ENCODE peak calls at places on chromosome 21, in four cellular contexts. One of them, this sample, is unnamed. For H3K9me3, the result is how much of the 10 kb centered on the place peaks cover.

GRCh38 chr21:34115160-34115559 is 41.8 kb downstream of the MRPS6 start:
- DNase-seq in IMR-90: no peak
- DNase-seq in neuronal stem cell: no peak
- DNase-seq in H9: no peak
- DNase-seq in this sample: no peak

GRCh38 chr21:17359781-17360180 is 153.1 kb upstream of the CXADR start:
- DNase-seq in IMR-90: no peak
- DNase-seq in neuronal stem cell: no peak
- DNase-seq in H9: no peak
- DNase-seq in this sample: no peak

GRCh38 chr21:33051925-33052324 is 18.0 kb upstream of the OLIG1 start:
- DNase-seq in IMR-90: no peak
- DNase-seq in neuronal stem cell: no peak
- DNase-seq in H9: no peak
- DNase-seq in this sample: no peak

GRCh38 chr21:37153193-37153934 is 80.3 kb downstream of the TTC3 start:
- DNase-seq in IMR-90: peak
- DNase-seq in neuronal stem cell: no peak
- DNase-seq in H9: no peak
- DNase-seq in this sample: peak

GRCh38 chr21:17708541-17709265 is 96.0 kb upstream of the BTG3 start:
- DNase-seq in IMR-90: no peak
- DNase-seq in neuronal stem cell: no peak
- DNase-seq in H9: no peak
- DNase-seq in this sample: no peak

GRCh38 chr21:33412832-33413519 is 9.8 kb downstream of the IFNGR2 start:
- DNase-seq in IMR-90: no peak
- DNase-seq in neuronal stem cell: no peak
- DNase-seq in H9: peak
- DNase-seq in this sample: peak

GRCh38 chr21:17682924-17683323 is 70.2 kb upstream of the BTG3 start:
- DNase-seq in IMR-90: no peak
- DNase-seq in neuronal stem cell: no peak
- DNase-seq in H9: no peak
- DNase-seq in this sample: no peak

GRCh38 chr21:34994646-34995631 is 54.2 kb downstream of the RUNX1 start:
- DNase-seq in IMR-90: no peak
- DNase-seq in neuronal stem cell: no peak
- DNase-seq in H9: no peak
- DNase-seq in this sample: no peak

GRCh38 chr21:16113052-16113715 is 383.4 kb downstream of the USP25 start:
- DNase-seq in IMR-90: peak
- DNase-seq in neuronal stem cell: no peak
- DNase-seq in H9: no peak
- DNase-seq in this sample: peak

GRCh38 chr21:21807598-21807903 is 809.3 kb downstream of the NCAM2 start:
- DNase-seq in IMR-90: no peak
- DNase-seq in neuronal stem cell: no peak
- DNase-seq in H9: no peak
- DNase-seq in this sample: no peak

GRCh38 chr21:43590220-43590619 is 69.1 kb downstream of the HSF2BP start:
- DNase-seq in IMR-90: no peak
- DNase-seq in neuronal stem cell: no peak
- DNase-seq in H9: no peak
- DNase-seq in this sample: no peak

GRCh38 chr21:43588957-43589356 is 70.3 kb downstream of the HSF2BP start:
- DNase-seq in IMR-90: no peak
- DNase-seq in neuronal stem cell: no peak
- DNase-seq in H9: no peak
- DNase-seq in this sample: no peak

GRCh38 chr21:43585924-43586411 is 73.3 kb downstream of the HSF2BP start:
- DNase-seq in IMR-90: peak
- DNase-seq in neuronal stem cell: peak
- DNase-seq in H9: peak
- DNase-seq in this sample: peak

GRCh38 chr21:43585514-43585913 is 73.8 kb downstream of the HSF2BP start:
- DNase-seq in IMR-90: no peak
- DNase-seq in neuronal stem cell: no peak
- DNase-seq in H9: no peak
- DNase-seq in this sample: no peak
- H3K14ac ChIP-seq in IMR-90: no peak
- H3K14ac ChIP-seq in neuronal stem cell: no peak
- H3K14ac ChIP-seq in H9: no peak
- H3K14ac ChIP-seq in this sample: no peak

GRCh38 chr21:9758888-9759287 is 762.5 kb upstream of the TPTE start:
- DNase-seq in IMR-90: no peak
- DNase-seq in neuronal stem cell: no peak
- DNase-seq in H9: no peak
- DNase-seq in this sample: no peak

GRCh38 chr21:9759972-9760371 is 761.4 kb upstream of the TPTE start:
- DNase-seq in IMR-90: no peak
- DNase-seq in neuronal stem cell: no peak
- DNase-seq in H9: no peak
- DNase-seq in this sample: no peak

GRCh38 chr21:9760398-9761074 is 760.8 kb upstream of the TPTE start:
- DNase-seq in IMR-90: no peak
- DNase-seq in neuronal stem cell: no peak
- DNase-seq in H9: no peak
- DNase-seq in this sample: no peak

GRCh38 chr21:9763807-9764206 is 757.6 kb upstream of the TPTE start:
- DNase-seq in IMR-90: no peak
- DNase-seq in neuronal stem cell: no peak
- DNase-seq in H9: no peak
- DNase-seq in this sample: no peak

DNA sequence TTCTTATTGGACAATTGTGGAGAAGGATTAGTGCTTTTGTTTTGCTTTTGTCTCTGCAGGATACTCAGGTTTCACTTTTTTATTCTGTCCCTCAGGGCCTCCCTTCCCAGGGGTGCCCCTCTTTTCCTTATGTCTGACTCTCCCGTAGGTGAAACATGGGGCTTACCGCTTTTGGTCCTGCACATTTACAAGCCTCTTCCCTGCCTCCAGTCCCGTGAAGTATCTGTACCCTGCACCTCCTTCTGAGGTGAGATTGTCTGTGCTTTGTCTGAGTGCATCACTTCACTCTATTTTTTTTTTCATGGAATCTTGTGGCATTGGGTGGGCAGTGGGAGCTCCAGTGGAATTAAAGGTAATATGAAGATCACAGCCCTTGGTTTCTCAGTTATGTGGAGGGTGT is 758.1 kb upstream of the TPTE start:
- DNase-seq in IMR-90: no peak
- DNase-seq in neuronal stem cell: no peak
- DNase-seq in H9: no peak
- DNase-seq in this sample: no peak
- H3K9me3 ChIP-seq in IMR-90: under half
- H3K9me3 ChIP-seq in neuronal stem cell: under half
- H3K9me3 ChIP-seq in H9: half or more
- H3K9me3 ChIP-seq in this sample: under half

GRCh38 chr21:38439957-38440356 is 58.3 kb downstream of the ERG start:
- DNase-seq in IMR-90: no peak
- DNase-seq in neuronal stem cell: no peak
- DNase-seq in H9: no peak
- DNase-seq in this sample: no peak

GRCh38 chr21:38438476-38438893 is 59.8 kb downstream of the ERG start:
- DNase-seq in IMR-90: peak
- DNase-seq in neuronal stem cell: no peak
- DNase-seq in H9: no peak
- DNase-seq in this sample: peak

GRCh38 chr21:38441153-38441552 is 57.1 kb downstream of the ERG start:
- DNase-seq in IMR-90: no peak
- DNase-seq in neuronal stem cell: no peak
- DNase-seq in H9: no peak
- DNase-seq in this sample: no peak

GRCh38 chr21:38439336-38439900 is 58.9 kb downstream of the ERG start:
- DNase-seq in IMR-90: no peak
- DNase-seq in neuronal stem cell: no peak
- DNase-seq in H9: no peak
- DNase-seq in this sample: no peak

DNA sequence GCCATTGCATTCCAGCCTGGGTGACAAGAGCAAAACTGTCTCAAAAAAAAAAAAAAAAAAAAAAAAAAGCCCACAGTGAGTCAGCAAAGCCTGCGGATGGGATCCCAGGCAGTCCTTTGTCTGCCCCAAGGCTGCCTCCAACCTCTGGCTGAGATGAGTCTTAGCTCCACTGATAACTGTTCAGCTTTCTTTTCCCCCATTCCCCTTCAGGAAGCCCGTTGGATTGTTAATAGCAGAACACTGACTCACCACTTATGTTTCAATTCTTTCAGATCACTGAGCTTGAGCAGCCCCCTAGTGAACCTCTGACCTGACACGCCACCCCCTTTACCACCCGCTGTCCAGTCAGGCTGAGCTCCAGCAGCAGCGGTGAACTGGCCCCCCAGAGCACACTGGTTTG is 57.5 kb downstream of the ERG start:
- DNase-seq in IMR-90: peak
- DNase-seq in neuronal stem cell: peak
- DNase-seq in H9: no peak
- DNase-seq in this sample: peak
- H3K14ac ChIP-seq in IMR-90: no peak
- H3K14ac ChIP-seq in neuronal stem cell: no peak
- H3K14ac ChIP-seq in H9: no peak
- H3K14ac ChIP-seq in this sample: no peak

GRCh38 chr21:38297193-38297592 is 40.4 kb downstream of the KCNJ15 start:
- DNase-seq in IMR-90: peak
- DNase-seq in neuronal stem cell: no peak
- DNase-seq in H9: no peak
- DNase-seq in this sample: peak
- H3K9me3 ChIP-seq in IMR-90: under half
- H3K9me3 ChIP-seq in neuronal stem cell: under half
- H3K9me3 ChIP-seq in H9: under half
- H3K9me3 ChIP-seq in this sample: under half

GRCh38 chr21:42346441-42346840 is 4.4 kb downstream of the TFF2 start:
- DNase-seq in IMR-90: no peak
- DNase-seq in neuronal stem cell: no peak
- DNase-seq in H9: no peak
- DNase-seq in this sample: no peak
- H3K14ac ChIP-seq in IMR-90: no peak
- H3K14ac ChIP-seq in neuronal stem cell: no peak
- H3K14ac ChIP-seq in H9: no peak
- H3K14ac ChIP-seq in this sample: no peak

GRCh38 chr21:30567617-30568016 is 6.5 kb upstream of the KRTAP19-7 start:
- DNase-seq in IMR-90: no peak
- DNase-seq in neuronal stem cell: no peak
- DNase-seq in H9: no peak
- DNase-seq in this sample: no peak
- H3K9me3 ChIP-seq in IMR-90: under half
- H3K9me3 ChIP-seq in neuronal stem cell: under half
- H3K9me3 ChIP-seq in H9: under half
- H3K9me3 ChIP-seq in this sample: under half

GRCh38 chr21:42796327-42797062 is 82.8 kb downstream of the WDR4 start:
- DNase-seq in IMR-90: no peak
- DNase-seq in neuronal stem cell: no peak
- DNase-seq in H9: no peak
- DNase-seq in this sample: no peak
- H3K14ac ChIP-seq in IMR-90: no peak
- H3K14ac ChIP-seq in neuronal stem cell: no peak
- H3K14ac ChIP-seq in H9: no peak
- H3K14ac ChIP-seq in this sample: no peak

GRCh38 chr21:26939532-26940181 is 27.2 kb downstream of the ADAMTS5 start:
- DNase-seq in IMR-90: peak
- DNase-seq in neuronal stem cell: no peak
- DNase-seq in H9: no peak
- DNase-seq in this sample: peak

GRCh38 chr21:26945916-26946315 is 21.0 kb downstream of the ADAMTS5 start:
- DNase-seq in IMR-90: no peak
- DNase-seq in neuronal stem cell: no peak
- DNase-seq in H9: no peak
- DNase-seq in this sample: peak

GRCh38 chr21:26941436-26941835 is 25.5 kb downstream of the ADAMTS5 start:
- DNase-seq in IMR-90: peak
- DNase-seq in neuronal stem cell: no peak
- DNase-seq in H9: no peak
- DNase-seq in this sample: no peak

GRCh38 chr21:26946744-26947446 is 20.0 kb downstream of the ADAMTS5 start:
- DNase-seq in IMR-90: no peak
- DNase-seq in neuronal stem cell: no peak
- DNase-seq in H9: no peak
- DNase-seq in this sample: peak

GRCh38 chr21:26943916-26944315 is 23.0 kb downstream of the ADAMTS5 start:
- DNase-seq in IMR-90: no peak
- DNase-seq in neuronal stem cell: no peak
- DNase-seq in H9: no peak
- DNase-seq in this sample: no peak
- H3K9me3 ChIP-seq in IMR-90: under half
- H3K9me3 ChIP-seq in neuronal stem cell: under half
- H3K9me3 ChIP-seq in H9: under half
- H3K9me3 ChIP-seq in this sample: under half

GRCh38 chr21:45365608-45366241 is 39.2 kb upstream of the COL18A1 start:
- DNase-seq in IMR-90: peak
- DNase-seq in neuronal stem cell: no peak
- DNase-seq in H9: peak
- DNase-seq in this sample: peak
- H3K14ac ChIP-seq in IMR-90: peak
- H3K14ac ChIP-seq in neuronal stem cell: no peak
- H3K14ac ChIP-seq in H9: peak
- H3K14ac ChIP-seq in this sample: peak

This sample was measured in mesenchymal stem cell.